ENCODE peak calls at places on chromosomes 6 and 20, in four cellular contexts. One of them, this sample, is unnamed.
A peak's percentile ranks its signal among the peaks of the same experiment; 100 is the strongest.

GRCh38 chr6:12296255-12296573 is 6.1 kb downstream of the EDN1 start:
- DNase-seq in stomach: peak; percentile 44
- DNase-seq in cardiac muscle cell: peak; percentile 71
- DNase-seq in CD8-positive, alpha-beta T cell: no peak
- DNase-seq in this sample: no peak

GRCh38 chr20:10521068-10521834 is 86.1 kb downstream of the SLX4IP start:
- DNase-seq in CD8-positive, alpha-beta T cell: no peak
- DNase-seq in cardiac muscle cell: peak; percentile 67
- DNase-seq in stomach: no peak
- DNase-seq in this sample: no peak

GRCh38 chr6:6393069-6393529 is 72.6 kb upstream of the F13A1 start:
- DNase-seq in cardiac muscle cell: no peak
- DNase-seq in CD8-positive, alpha-beta T cell: no peak
- DNase-seq in stomach: no peak
- DNase-seq in this sample: no peak

GRCh38 chr20:62232764-62233645 is 5.3 kb upstream of the OSBPL2 start:
- DNase-seq in stomach: peak; percentile 46
- DNase-seq in CD8-positive, alpha-beta T cell: no peak
- DNase-seq in cardiac muscle cell: no peak
- DNase-seq in this sample: no peak

GRCh38 chr6:109963598-109964170 is 14.4 kb upstream of the GPR6 start:
- DNase-seq in CD8-positive, alpha-beta T cell: no peak
- DNase-seq in stomach: no peak
- DNase-seq in cardiac muscle cell: no peak
- DNase-seq in this sample: no peak

GRCh38 chr6:156791261-156791850 is 14.2 kb downstream of the ARID1B start:
- DNase-seq in cardiac muscle cell: peak; percentile 81
- DNase-seq in stomach: no peak
- DNase-seq in CD8-positive, alpha-beta T cell: no peak
- DNase-seq in this sample: no peak

GRCh38 chr6:144581807-144582537 is 296.8 kb downstream of the UTRN start:
- DNase-seq in stomach: no peak
- DNase-seq in cardiac muscle cell: peak; percentile 41
- DNase-seq in CD8-positive, alpha-beta T cell: no peak
- DNase-seq in this sample: no peak

GRCh38 chr6:137353346-137353745 is 134.2 kb upstream of the IFNGR1 start:
- DNase-seq in CD8-positive, alpha-beta T cell: no peak
- DNase-seq in cardiac muscle cell: no peak
- DNase-seq in stomach: no peak
- DNase-seq in this sample: no peak

GRCh38 chr6:107864235-107864970 is 40.3 kb upstream of the SCML4 start:
- DNase-seq in stomach: no peak
- DNase-seq in cardiac muscle cell: no peak
- DNase-seq in CD8-positive, alpha-beta T cell: no peak
- DNase-seq in this sample: no peak

GRCh38 chr6:159013229-159013628 is 13.2 kb upstream of the RSPH3 start:
- DNase-seq in cardiac muscle cell: peak; percentile 34
- DNase-seq in stomach: no peak
- DNase-seq in CD8-positive, alpha-beta T cell: no peak
- DNase-seq in this sample: no peak

GRCh38 chr6:34718867-34719441 is 22.4 kb upstream of the ILRUN start:
- DNase-seq in cardiac muscle cell: no peak
- DNase-seq in stomach: no peak
- DNase-seq in CD8-positive, alpha-beta T cell: no peak
- DNase-seq in this sample: no peak
- H3K27ac ChIP-seq in cardiac muscle cell: no peak overlapping the region
- H3K27ac ChIP-seq in stomach: no peak overlapping the region
- H3K27ac ChIP-seq in CD8-positive, alpha-beta T cell: no peak overlapping the region
- H3K27ac ChIP-seq in this sample: no peak overlapping the region

DNA sequence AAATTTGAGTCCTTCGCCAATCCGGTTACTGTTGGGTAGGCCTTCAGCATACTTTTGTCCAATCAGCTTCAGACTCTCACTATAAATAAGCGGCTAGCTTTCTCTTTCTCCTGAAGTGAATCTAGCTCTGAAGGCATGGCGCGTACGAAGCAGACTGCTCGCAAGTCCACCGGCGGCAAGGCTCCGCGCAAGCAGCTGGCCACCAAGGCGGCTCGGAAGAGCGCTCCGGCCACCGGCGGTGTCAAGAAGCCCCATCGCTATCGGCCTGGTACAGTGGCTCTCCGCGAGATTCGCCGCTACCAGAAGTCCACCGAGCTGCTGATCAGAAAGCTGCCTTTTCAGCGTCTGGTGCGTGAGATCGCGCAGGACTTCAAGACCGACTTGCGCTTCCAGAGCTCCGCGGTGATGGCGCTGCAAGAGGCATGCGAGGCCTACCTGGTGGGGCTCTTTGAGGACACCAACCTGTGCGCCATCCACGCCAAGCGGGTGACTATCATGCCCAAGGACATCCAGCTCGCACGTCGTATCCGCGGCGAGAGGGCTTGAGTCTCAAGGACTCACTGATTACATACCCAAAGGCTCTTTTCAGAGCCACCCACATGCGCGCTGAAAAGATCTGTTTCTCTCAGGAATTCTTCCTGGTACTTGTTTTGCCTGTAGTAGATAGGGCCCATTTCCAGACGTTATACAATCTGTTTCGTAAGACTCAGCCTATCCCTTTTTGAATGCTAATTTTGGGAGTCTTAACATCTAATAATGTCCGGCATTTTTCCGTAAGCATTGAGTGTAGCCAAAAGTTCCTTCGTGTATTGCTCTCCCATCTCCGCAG is 102.0 kb downstream of the OR2B2 start:
- DNase-seq in cardiac muscle cell: peak; percentile 97
- DNase-seq in stomach: peak; percentile 83
- DNase-seq in CD8-positive, alpha-beta T cell: peak; percentile 65
- DNase-seq in this sample: peak; percentile 64
- TF ChIP-seq CTCF in cardiac muscle cell: peak; percentile 21
- TF ChIP-seq CTCF in stomach: no peak
- TF ChIP-seq CTCF in CD8-positive, alpha-beta T cell: no peak
- TF ChIP-seq CTCF in this sample: no peak

DNA sequence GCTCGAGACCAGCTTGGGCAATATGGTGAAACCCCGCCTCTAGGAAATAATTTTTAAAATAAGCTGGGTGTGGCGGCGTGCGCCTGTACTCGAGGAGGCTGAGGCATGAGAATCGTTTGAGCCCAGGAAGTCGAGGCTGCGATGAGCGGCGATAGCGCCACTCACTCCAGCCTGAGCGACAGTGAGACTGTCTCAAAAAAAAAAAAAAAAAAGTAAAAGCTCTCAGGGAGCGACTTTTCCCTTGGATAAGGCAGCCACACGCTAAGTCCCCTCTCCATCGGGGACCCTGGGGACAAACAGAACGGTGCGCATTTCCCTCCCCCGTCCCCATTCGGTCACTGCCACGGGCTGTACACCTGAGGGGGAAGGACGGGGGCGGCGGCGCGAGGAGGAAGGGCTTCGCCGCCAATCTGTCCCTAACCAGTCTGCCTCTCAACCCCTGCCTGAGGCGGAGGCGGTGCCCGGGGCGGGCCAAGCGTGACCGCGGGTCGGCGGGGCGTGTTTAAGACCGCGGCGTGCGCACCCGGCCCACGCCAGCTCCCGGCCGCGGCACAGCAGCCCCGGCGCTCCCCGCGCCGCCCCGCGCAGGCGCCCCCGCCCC is at the start of gene GMPR:
- DNase-seq in CD8-positive, alpha-beta T cell: peak; percentile 65
- DNase-seq in cardiac muscle cell: peak; percentile 72
- DNase-seq in stomach: peak; percentile 88
- DNase-seq in this sample: peak; percentile 57
- H3K27ac ChIP-seq in CD8-positive, alpha-beta T cell: no peak within 1 kb of the TSS
- H3K27ac ChIP-seq in cardiac muscle cell: no peak within 1 kb of the TSS
- H3K27ac ChIP-seq in stomach: peak within 1 kb of the TSS; percentile 88
- H3K27ac ChIP-seq in this sample: no peak within 1 kb of the TSS

GRCh38 chr6:20868397-20869185 is 334.3 kb downstream of the CDKAL1 start:
- DNase-seq in CD8-positive, alpha-beta T cell: no peak
- DNase-seq in stomach: peak; percentile 35
- DNase-seq in cardiac muscle cell: no peak
- DNase-seq in this sample: no peak
- TF ChIP-seq CTCF in CD8-positive, alpha-beta T cell: no peak
- TF ChIP-seq CTCF in stomach: no peak
- TF ChIP-seq CTCF in cardiac muscle cell: no peak
- TF ChIP-seq CTCF in this sample: no peak

GRCh38 chr6:126041516-126042447 is 55.4 kb downstream of the TRMT11 start:
- DNase-seq in CD8-positive, alpha-beta T cell: no peak
- DNase-seq in cardiac muscle cell: no peak
- DNase-seq in stomach: no peak
- DNase-seq in this sample: no peak
- H3K27ac ChIP-seq in CD8-positive, alpha-beta T cell: no peak overlapping the region
- H3K27ac ChIP-seq in cardiac muscle cell: no peak overlapping the region
- H3K27ac ChIP-seq in stomach: peak overlapping the region; percentile 68
- H3K27ac ChIP-seq in this sample: no peak overlapping the region

GRCh38 chr6:42104095-42104806 is 38.2 kb downstream of the C6orf132 start:
- DNase-seq in CD8-positive, alpha-beta T cell: peak; percentile 60
- DNase-seq in stomach: peak; percentile 59
- DNase-seq in cardiac muscle cell: peak; percentile 90
- DNase-seq in this sample: peak; percentile 51
- TF ChIP-seq CTCF in CD8-positive, alpha-beta T cell: peak; percentile 98
- TF ChIP-seq CTCF in stomach: peak; percentile 45
- TF ChIP-seq CTCF in cardiac muscle cell: peak; percentile 84
- TF ChIP-seq CTCF in this sample: peak; percentile 92

GRCh38 chr6:100449239-100449691 is 15.5 kb downstream of the SIM1 start:
- DNase-seq in CD8-positive, alpha-beta T cell: no peak
- DNase-seq in cardiac muscle cell: no peak
- DNase-seq in stomach: no peak
- DNase-seq in this sample: no peak

GRCh38 chr6:100446115-100446921 is 18.4 kb downstream of the SIM1 start:
- DNase-seq in cardiac muscle cell: no peak
- DNase-seq in stomach: no peak
- DNase-seq in CD8-positive, alpha-beta T cell: no peak
- DNase-seq in this sample: no peak

GRCh38 chr6:100446922-100447899 is 17.5 kb downstream of the SIM1 start:
- DNase-seq in stomach: no peak
- DNase-seq in CD8-positive, alpha-beta T cell: no peak
- DNase-seq in cardiac muscle cell: peak; percentile 37
- DNase-seq in this sample: no peak

GRCh38 chr6:100445512-100445911 is 19.2 kb downstream of the SIM1 start:
- DNase-seq in CD8-positive, alpha-beta T cell: no peak
- DNase-seq in stomach: no peak
- DNase-seq in cardiac muscle cell: no peak
- DNase-seq in this sample: no peak

GRCh38 chr6:100447900-100448700 is 16.6 kb downstream of the SIM1 start:
- DNase-seq in CD8-positive, alpha-beta T cell: no peak
- DNase-seq in cardiac muscle cell: no peak
- DNase-seq in stomach: no peak
- DNase-seq in this sample: no peak
- H3K27ac ChIP-seq in CD8-positive, alpha-beta T cell: no peak overlapping the region
- H3K27ac ChIP-seq in cardiac muscle cell: no peak overlapping the region
- H3K27ac ChIP-seq in stomach: no peak overlapping the region
- H3K27ac ChIP-seq in this sample: no peak overlapping the region

GRCh38 chr20:24149881-24150307 is 161.3 kb upstream of the GGTLC1 start:
- DNase-seq in stomach: no peak
- DNase-seq in cardiac muscle cell: peak; percentile 25
- DNase-seq in CD8-positive, alpha-beta T cell: no peak
- DNase-seq in this sample: no peak
- TF ChIP-seq CTCF in stomach: no peak
- TF ChIP-seq CTCF in cardiac muscle cell: peak; percentile 58
- TF ChIP-seq CTCF in CD8-positive, alpha-beta T cell: no peak
- TF ChIP-seq CTCF in this sample: peak; percentile 8

GRCh38 chr6:124770131-124770530 is 192.1 kb upstream of the RNF217 start:
- DNase-seq in stomach: no peak
- DNase-seq in cardiac muscle cell: no peak
- DNase-seq in CD8-positive, alpha-beta T cell: no peak
- DNase-seq in this sample: no peak

GRCh38 chr6:124770784-124771183 is 191.5 kb upstream of the RNF217 start:
- DNase-seq in cardiac muscle cell: no peak
- DNase-seq in CD8-positive, alpha-beta T cell: no peak
- DNase-seq in stomach: no peak
- DNase-seq in this sample: no peak

GRCh38 chr6:124777834-124778233 is 184.4 kb upstream of the RNF217 start:
- DNase-seq in cardiac muscle cell: no peak
- DNase-seq in stomach: no peak
- DNase-seq in CD8-positive, alpha-beta T cell: no peak
- DNase-seq in this sample: no peak

DNA sequence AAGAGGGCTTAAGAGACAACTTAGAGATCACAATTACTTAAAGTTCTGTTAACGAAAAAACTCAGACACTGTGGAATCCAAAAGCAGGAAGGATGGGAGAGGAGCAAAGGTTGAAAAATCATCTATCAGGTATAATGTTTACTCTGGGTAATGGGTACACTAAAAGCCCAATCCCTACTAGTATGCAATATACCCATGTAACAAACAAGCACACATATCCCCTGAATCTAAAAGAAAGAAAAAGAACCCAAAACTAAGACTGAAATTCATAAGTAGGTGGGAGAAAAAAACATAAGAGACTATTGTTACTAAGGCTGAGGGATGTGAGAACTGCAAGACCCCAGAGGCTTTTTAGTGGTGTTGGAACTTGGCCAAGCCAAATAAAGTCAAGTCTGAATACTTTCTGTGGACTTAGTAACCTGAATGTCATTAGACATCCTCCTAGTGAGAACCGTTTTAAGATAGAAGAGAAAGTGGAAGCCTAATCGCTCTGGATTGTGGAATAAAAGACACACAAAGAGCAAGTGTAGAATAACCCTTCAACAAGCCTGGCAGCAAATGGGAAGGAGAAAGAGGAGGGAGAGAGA is 189.4 kb upstream of the RNF217 start:
- DNase-seq in stomach: no peak
- DNase-seq in cardiac muscle cell: no peak
- DNase-seq in CD8-positive, alpha-beta T cell: no peak
- DNase-seq in this sample: no peak
- H3K27ac ChIP-seq in stomach: no peak overlapping the region
- H3K27ac ChIP-seq in cardiac muscle cell: no peak overlapping the region
- H3K27ac ChIP-seq in CD8-positive, alpha-beta T cell: no peak overlapping the region
- H3K27ac ChIP-seq in this sample: no peak overlapping the region

GRCh38 chr6:82025271-82025670 is 222.3 kb downstream of the IBTK start:
- DNase-seq in CD8-positive, alpha-beta T cell: no peak
- DNase-seq in stomach: no peak
- DNase-seq in cardiac muscle cell: no peak
- DNase-seq in this sample: no peak
- TF ChIP-seq CTCF in CD8-positive, alpha-beta T cell: no peak
- TF ChIP-seq CTCF in stomach: no peak
- TF ChIP-seq CTCF in cardiac muscle cell: no peak
- TF ChIP-seq CTCF in this sample: no peak